ENCODE peak calls at places on chromosomes 6 and 20, in five cellular contexts. D, W, X, F and O are unnamed samples.

GRCh38 chr6:154403803-154404202 is 47.2 kb upstream of the IPCEF1 start:
- DNase-seq in X (no peak), F (peak; percentile 55), W (peak; percentile 20), D (peak; percentile 70), O (peak; percentile 81)

GRCh38 chr6:24951831-24952299 is 16.1 kb upstream of the RIPOR2 start:
- DNase-seq in W (no peak), D (no peak), X (no peak), F (no peak), O (no peak)

GRCh38 chr20:5667703-5668528 is 82.3 kb upstream of the SHLD1 start:
- DNase-seq in D (no peak), W (no peak), X (no peak), F (no peak), O (no peak)

GRCh38 chr6:126396131-126396530 is 56.2 kb downstream of the CENPW start:
- DNase-seq in W (no peak), X (no peak), F (no peak), D (no peak), O (no peak)

GRCh38 chr6:56851104-56851503 is 103.8 kb upstream of the BEND6 start:
- DNase-seq in F (no peak), D (no peak), W (no peak), X (no peak), O (peak; percentile 81)

GRCh38 chr6:27810768-27811298 is 101.4 kb downstream of the OR2B2 start:
- DNase-seq in D (no peak), X (no peak), F (no peak), W (peak; percentile 22), O (no peak)

GRCh38 chr6:151002562-151002961 is 137.1 kb downstream of the MTHFD1L start:
- DNase-seq in X (no peak), W (no peak), D (no peak), F (no peak), O (no peak)

GRCh38 chr6:14200047-14200446 is 82.5 kb downstream of the CD83 start:
- DNase-seq in X (no peak), F (no peak), W (no peak), D (no peak), O (peak; percentile 39)